ENCODE peak calls at places on chromosomes 4 and X, in seven cellular contexts. Z is uterus, J is fibroblast of lung, I is transverse colon, X is A549, G is neural progenitor cell, Y is prostate gland. R is an unnamed sample.

GRCh38 chr4:67581208-67581857 is 22.8 kb downstream of the STAP1 start:
- DNase-seq in J (no peak), Z (no peak), G (no peak), I (no peak), Y (no peak), X (no peak), R (no peak)

GRCh38 chr4:73692284-73692683 is 48.1 kb upstream of the CXCL8 start:
- DNase-seq in X (no peak), G (no peak), Z (no peak), J (peak), Y (peak), I (no peak), R (no peak)

GRCh38 chrX:22186165-22186564 is 86.5 kb upstream of the CBLL2 start:
- DNase-seq in X (no peak), Y (no peak), J (no peak), G (no peak), I (no peak), Z (no peak), R (no peak)

GRCh38 chr4:163613375-163613774 is 118.9 kb downstream of the TMA16 start:
- DNase-seq in G (no peak), Z (no peak), Y (no peak), X (no peak), J (no peak), I (no peak), R (no peak)

GRCh38 chrX:51893931-51894696 is 691 bp downstream of the MAGED1 start:
- DNase-seq in I (no peak), X (peak), G (peak), Z (peak), Y (no peak), J (peak), R (no peak)

GRCh38 chr4:186485621-186486062 is 69.7 kb downstream of the MTNR1A start:
- DNase-seq in Z (no peak), I (no peak), G (peak), X (peak), J (peak), Y (peak), R (no peak)

GRCh38 chr4:138405439-138405838 is 163.3 kb upstream of the SLC7A11 start:
- DNase-seq in J (peak), X (no peak), G (no peak), Y (no peak), I (no peak), Z (no peak), R (no peak)

GRCh38 chrX:51332188-51332942 is at the start of gene NUDT10:
- DNase-seq in Z (peak), G (peak), J (peak), X (peak), I (peak), Y (peak), R (no peak)

GRCh38 chr4:140240237-140240636 is 86.3 kb upstream of the MAML3 start:
- DNase-seq in I (no peak), Y (no peak), J (no peak), Z (no peak), G (no peak), X (no peak), R (no peak)

GRCh38 chr4:100891808-100892207 is 374.0 kb upstream of the EMCN start:
- DNase-seq in Y (no peak), Z (no peak), I (no peak), G (no peak), J (no peak), X (no peak), R (no peak)

GRCh38 chr4:164204434-164204833 is 549.5 kb upstream of the SMIM31 start:
- DNase-seq in X (peak), Z (no peak), I (no peak), Y (no peak), J (peak), G (no peak), R (peak)

GRCh38 chr4:95957054-95957453 is 117.2 kb downstream of the PDHA2 start:
- DNase-seq in G (no peak), X (no peak), I (no peak), J (peak), Z (no peak), Y (no peak), R (no peak)

GRCh38 chr4:159904906-159905305 is 802.0 kb downstream of the RAPGEF2 start:
- DNase-seq in X (no peak), Z (no peak), J (no peak), I (no peak), G (no peak), Y (no peak), R (no peak)

GRCh38 chr4:14018191-14018853 is 390.8 kb upstream of the BOD1L1 start:
- DNase-seq in G (no peak), Z (no peak), J (no peak), I (no peak), Y (no peak), X (no peak), R (no peak)

GRCh38 chr4:16931906-16932305 is 33.5 kb upstream of the LDB2 start:
- DNase-seq in Z (no peak), X (no peak), I (no peak), G (no peak), Y (no peak), J (peak), R (no peak)

GRCh38 chr4:76752911-76753494 is 144.9 kb downstream of the SOWAHB start:
- DNase-seq in Z (no peak), Y (no peak), J (peak), X (peak), I (no peak), G (no peak), R (no peak)

GRCh38 chrX:16207631-16208030 is 40.4 kb downstream of the MAGEB17 start:
- DNase-seq in G (no peak), X (no peak), Z (no peak), Y (no peak), I (no peak), J (no peak), R (no peak)

GRCh38 chr4:2511645-2512131 is 24.8 kb upstream of the FAM193A start:
- DNase-seq in Y (no peak), Z (no peak), J (no peak), I (no peak), X (no peak), G (no peak), R (no peak)

GRCh38 chrX:34578237-34578636 is 78.8 kb downstream of the TMEM47 start:
- DNase-seq in J (peak), Y (peak), X (peak), I (no peak), Z (no peak), G (peak), R (no peak)

GRCh38 chr4:124432500-124432899 is 280.0 kb downstream of the ANKRD50 start:
- DNase-seq in Z (no peak), J (peak), Y (no peak), I (no peak), G (no peak), X (peak), R (no peak)

GRCh38 chrX:96563663-96564062 is 121.0 kb upstream of the DIAPH2 start:
- DNase-seq in I (no peak), X (peak), J (no peak), G (no peak), Z (no peak), Y (peak), R (no peak)

GRCh38 chr4:16289872-16290554 is 63.7 kb upstream of the TAPT1 start:
- DNase-seq in Z (no peak), G (peak), J (peak), Y (no peak), I (no peak), X (peak), R (peak)

GRCh38 chr4:99816611-99817309 is at the start of gene DAPP1:
- DNase-seq in X (no peak), G (no peak), I (peak), J (no peak), Z (peak), Y (no peak), R (no peak)

GRCh38 chr4:184313710-184314659 is 96.3 kb upstream of the ENPP6 start:
- DNase-seq in Y (no peak), J (no peak), G (no peak), I (peak), Z (no peak), X (no peak), R (no peak)

GRCh38 chrX:10085223-10085622 is 71.6 kb upstream of the CLCN4 start:
- DNase-seq in J (peak), X (no peak), Z (no peak), Y (no peak), G (no peak), I (no peak), R (no peak)

GRCh38 chrX:1487401-1487800 is 34.7 kb upstream of the ASMTL start:
- DNase-seq in Z (no peak), I (no peak), Y (no peak), X (no peak), J (no peak), G (no peak), R (no peak)

GRCh38 chrX:69152398-69152797 is 12.9 kb downstream of the PJA1 start:
- DNase-seq in G (no peak), X (peak), I (peak), J (no peak), Y (no peak), Z (no peak), R (no peak)

GRCh38 chrX:50707955-50708694 is 105.9 kb downstream of the SHROOM4 start:
- DNase-seq in G (no peak), Y (no peak), X (no peak), J (peak), Z (no peak), I (no peak), R (no peak)

DNA sequence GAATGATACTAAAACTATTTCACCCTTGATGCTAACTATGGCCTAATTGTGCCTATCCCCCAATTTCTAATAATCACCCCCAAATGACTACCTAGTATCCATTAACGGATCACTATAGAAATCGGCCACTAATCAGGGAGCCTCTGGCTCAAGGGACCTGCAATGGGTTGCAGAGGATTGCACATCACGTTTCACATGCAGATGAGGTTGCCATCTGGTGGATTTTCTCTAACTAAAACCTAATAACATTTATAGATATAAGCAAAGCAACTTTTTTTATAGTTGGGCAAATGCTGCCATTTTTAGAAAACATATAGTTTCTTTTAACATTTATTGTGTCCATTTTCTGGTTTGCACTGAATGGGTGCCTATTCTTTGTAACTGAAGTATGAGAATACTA is 28.3 kb upstream of the ALG13 start:
- DNase-seq in Z (no peak), G (peak), X (peak), J (no peak), Y (no peak), I (no peak), R (no peak)
- TF ChIP-seq CTCF in Z (no peak), G (peak), X (no peak), J (no peak), Y (no peak), I (no peak), R (peak)

DNA sequence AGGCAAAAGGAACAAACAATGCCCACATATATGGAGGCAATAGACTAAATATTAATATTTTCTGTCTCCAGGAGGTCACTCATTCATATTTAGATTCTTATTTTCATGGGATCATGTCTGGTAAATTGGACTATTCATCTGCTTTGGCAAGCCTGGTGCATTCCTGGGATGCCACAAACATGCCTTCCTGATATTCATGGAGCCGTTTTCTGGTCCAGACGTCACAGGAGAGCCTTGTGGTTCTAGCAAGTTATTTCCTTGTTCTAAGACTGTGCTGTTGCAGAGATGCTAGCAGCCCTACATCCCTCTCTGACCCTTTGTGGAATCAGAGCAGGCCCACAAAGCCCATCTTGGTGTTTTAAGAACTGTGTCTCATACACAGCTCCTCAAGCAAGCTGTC is 16.1 kb upstream of the EXOSC9 start:
- DNase-seq in I (no peak), J (peak), G (no peak), X (peak), Z (no peak), Y (no peak), R (no peak)
- H3K27ac ChIP-seq in I (no peak), J (peak), G (no peak), X (peak), Z (no peak), Y (no peak), R (no peak)

DNA sequence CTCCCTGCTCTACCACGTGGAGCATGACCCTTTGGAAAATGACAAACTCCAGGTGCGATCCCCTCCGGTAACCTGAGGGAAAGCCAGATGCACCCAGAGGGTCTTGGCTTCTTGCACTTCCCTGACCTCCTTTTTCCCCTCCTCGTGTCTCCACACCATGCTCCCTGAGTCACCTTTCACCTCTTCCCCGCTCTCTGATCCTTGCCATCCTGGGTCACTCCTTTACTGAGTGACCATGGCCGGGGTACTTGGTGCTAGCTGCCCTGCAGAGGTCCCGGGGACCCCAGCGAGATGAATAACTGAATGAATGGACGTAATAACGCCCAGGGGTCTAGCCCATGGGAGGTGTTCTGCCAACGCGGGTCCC is 401 bp upstream of the ZFP92 start:
- DNase-seq in I (no peak), Y (no peak), J (no peak), G (no peak), X (no peak), Z (no peak), R (no peak)
- H3K4me3 ChIP-seq in I (peak), Y (peak), J (no peak), G (peak), X (peak), Z (peak), R (peak)

GRCh38 chr4:167622481-167623240 is 388.4 kb upstream of the SPOCK3 start:
- DNase-seq in Y (peak), J (peak), X (peak), I (peak), Z (no peak), G (peak), R (peak)
- TF ChIP-seq CTCF in Y (peak), J (peak), X (peak), I (peak), Z (no peak), G (peak), R (peak)

GRCh38 chr4:158254328-158254727 is 44.0 kb downstream of the TMEM144 start:
- DNase-seq in I (no peak), X (no peak), J (no peak), Z (no peak), G (no peak), Y (no peak), R (no peak)

GRCh38 chr4:158253350-158253980 is 43.2 kb downstream of the TMEM144 start:
- DNase-seq in J (peak), Z (peak), X (peak), G (peak), Y (peak), I (peak), R (peak)

GRCh38 chr4:158255727-158256324 is 45.5 kb downstream of the TMEM144 start:
- DNase-seq in I (no peak), J (peak), Z (no peak), Y (peak), X (peak), G (peak), R (peak)

DNA sequence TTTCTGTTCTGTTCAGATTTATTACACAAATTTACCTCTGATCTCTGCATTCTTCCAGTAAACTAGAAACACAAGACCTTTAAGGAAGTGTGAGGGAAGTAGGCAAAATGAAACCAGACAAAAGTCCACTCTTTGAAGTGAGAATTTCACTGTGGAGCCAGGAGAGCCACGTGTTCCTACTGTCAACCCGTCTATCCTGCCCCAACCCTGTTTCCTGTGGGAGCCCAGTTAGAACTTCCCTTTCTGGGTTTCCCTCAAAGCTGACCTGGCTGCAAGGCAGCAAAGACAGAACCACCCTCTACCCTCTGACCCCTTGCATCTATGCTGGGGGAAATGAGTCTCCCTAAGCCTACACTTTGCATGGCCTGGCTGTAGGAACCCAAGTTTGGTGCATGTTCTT is 40.0 kb downstream of the TMEM144 start:
- DNase-seq in X (no peak), I (no peak), Z (no peak), G (no peak), Y (no peak), J (no peak), R (no peak)
- H3K27ac ChIP-seq in X (no peak), I (no peak), Z (no peak), G (no peak), Y (no peak), J (no peak), R (no peak)

GRCh38 chr4:122053186-122053585 is 98.9 kb upstream of the BLTP1 start:
- DNase-seq in G (no peak), X (no peak), I (no peak), Z (no peak), Y (no peak), J (no peak), R (no peak)
- H3K4me3 ChIP-seq in G (no peak), X (no peak), I (no peak), Z (no peak), Y (no peak), J (no peak), R (no peak)

GRCh38 chr4:78056265-78057129 is 626 bp upstream of the FRAS1 start:
- DNase-seq in Z (peak), X (peak), G (peak), I (peak), Y (peak), J (peak), R (no peak)
- TF ChIP-seq CTCF in Z (no peak), X (no peak), G (peak), I (no peak), Y (peak), J (no peak), R (no peak)

GRCh38 chr4:53703267-53703655 is 112.0 kb upstream of the LNX1 start:
- DNase-seq in I (no peak), X (no peak), G (no peak), Z (no peak), J (no peak), Y (no peak), R (no peak)
- H3K27ac ChIP-seq in I (peak), X (peak), G (no peak), Z (peak), J (peak), Y (no peak), R (no peak)

GRCh38 chr4:24800273-24800880 is 5.0 kb downstream of the SOD3 start:
- DNase-seq in X (no peak), I (no peak), J (no peak), Y (no peak), Z (no peak), G (peak), R (no peak)
- H3K4me3 ChIP-seq in X (no peak), I (peak), J (no peak), Y (no peak), Z (no peak), G (peak), R (no peak)